ENCODE peak calls at places on chromosomes 3 and 15, in ten cellular contexts. S is activated B cell treated with CpG ODN at 0.5 μM for 24 hours; R is fibroblast of lung; V is left colon; E is mucosa of descending colon; L is iris pigment epithelial cell; A is GM12865; Y is sigmoid colon; G is brain pericyte; C is activated effector memory CD4-positive, alpha-beta T cell treated with anti-CD3 and anti-CD28 coated beads, Interleukin-2, amount 50 U/mL, for 16 hours. O is an unnamed sample.

GRCh38 chr3:111803123-111803593 is 55.9 kb upstream of the PHLDB2 start:
- DNase-seq in S (no peak), E (peak; percentile 35), R (peak; percentile 100), L (peak; percentile 97), A (no peak), C (no peak), Y (peak; percentile 90), G (peak; percentile 41), V (peak; percentile 44), O (no peak)

GRCh38 chr15:69990566-69991391 is 106.9 kb downstream of the TLE3 start:
- DNase-seq in A (no peak), G (no peak), V (no peak), L (no peak), Y (no peak), S (no peak), R (no peak), E (no peak), C (no peak), O (no peak)

GRCh38 chr3:117587416-117587815 is 877.8 kb downstream of the TUSC7 start:
- DNase-seq in S (no peak), L (no peak), V (no peak), R (no peak), A (no peak), C (no peak), G (no peak), Y (no peak), E (no peak), O (no peak)

GRCh38 chr3:108420926-108421325 is 89.5 kb downstream of the MYH15 start:
- DNase-seq in A (no peak), G (no peak), L (peak; percentile 78), Y (no peak), C (no peak), R (peak; percentile 92), S (no peak), V (no peak), E (no peak), O (no peak)

GRCh38 chr3:73243740-73244139 is 182.3 kb downstream of the EBLN2 start:
- DNase-seq in A (no peak), R (no peak), G (no peak), S (no peak), E (no peak), V (no peak), L (no peak), Y (no peak), C (no peak), O (no peak)

GRCh38 chr15:68252925-68253534 is 23.5 kb upstream of the CLN6 start:
- DNase-seq in G (peak; percentile 47), V (no peak), S (no peak), Y (no peak), C (no peak), R (peak; percentile 76), L (peak; percentile 80), A (peak; percentile 81), E (peak; percentile 70), O (no peak)

GRCh38 chr3:144182501-144182900 is 210.9 kb downstream of the DIPK2A start:
- DNase-seq in L (no peak), E (no peak), R (no peak), A (no peak), Y (no peak), G (no peak), S (no peak), C (no peak), V (no peak), O (no peak)

GRCh38 chr3:134312873-134313838 is 61.1 kb downstream of the AMOTL2 start:
- DNase-seq in A (no peak), E (peak; percentile 54), R (peak; percentile 84), G (no peak), Y (peak; percentile 91), L (peak; percentile 81), S (no peak), C (no peak), V (no peak), O (peak; percentile 93)

GRCh38 chr3:165192610-165193192 is 3.5 kb downstream of the SLITRK3 start:
- DNase-seq in G (no peak), L (no peak), E (no peak), S (no peak), R (no peak), V (no peak), A (no peak), Y (no peak), C (no peak), O (peak; percentile 32)

GRCh38 chr15:46014532-46014931 is 379.7 kb downstream of the SQOR start:
- DNase-seq in S (no peak), R (no peak), E (no peak), V (no peak), C (no peak), Y (no peak), A (no peak), G (no peak), L (no peak), O (peak; percentile 13)

GRCh38 chr15:25802285-25802830 is 60.8 kb downstream of the ATP10A start:
- DNase-seq in C (peak; percentile 46), S (no peak), Y (no peak), V (no peak), A (no peak), G (no peak), L (no peak), R (no peak), E (no peak), O (no peak)

GRCh38 chr15:91970142-91970541 is 116.6 kb downstream of the SLCO3A1 start:
- DNase-seq in G (no peak), L (no peak), S (no peak), R (peak; percentile 28), E (peak; percentile 35), A (no peak), C (no peak), Y (peak; percentile 75), V (no peak), O (no peak)

GRCh38 chr3:123198352-123198751 is 3.4 kb upstream of the SEC22A start:
- DNase-seq in S (no peak), G (no peak), C (no peak), V (no peak), L (no peak), R (no peak), A (no peak), E (no peak), Y (no peak), O (no peak)

GRCh38 chr15:29103825-29104565 is 165.6 kb downstream of the NSMCE3 start:
- DNase-seq in R (peak; percentile 78), Y (peak; percentile 78), C (peak; percentile 81), G (peak; percentile 89), V (peak; percentile 39), E (peak; percentile 64), L (peak; percentile 91), A (peak; percentile 62), S (no peak), O (peak; percentile 93)

GRCh38 chr15:31359722-31360111 is 33.1 kb downstream of the KLF13 start:
- DNase-seq in R (no peak), E (peak; percentile 69), Y (no peak), A (no peak), S (no peak), V (no peak), G (no peak), L (no peak), C (no peak), O (no peak)

GRCh38 chr15:99411234-99411633 is 154.6 kb upstream of the MEF2A start:
- DNase-seq in R (no peak), E (no peak), C (no peak), L (no peak), G (no peak), S (no peak), Y (no peak), A (no peak), V (no peak), O (no peak)

GRCh38 chr15:72785452-72786243 is 2.1 kb upstream of the ADPGK start:
- DNase-seq in V (no peak), E (peak; percentile 18), Y (no peak), L (peak; percentile 41), C (peak; percentile 83), S (no peak), G (no peak), R (peak; percentile 78), A (peak; percentile 56), O (no peak)

GRCh38 chr3:156725706-156726105 is 51.3 kb downstream of the TIPARP start:
- DNase-seq in R (no peak), Y (no peak), V (peak; percentile 67), A (no peak), E (peak; percentile 78), G (no peak), S (no peak), C (no peak), L (no peak), O (no peak)

O was measured in upper lobe of left lung.